ENCODE peak calls at places on chromosomes 2 and 18, in four cellular contexts. One of them, this sample, is unnamed.

GRCh38 chr2:207884127-207884526 is 114.4 kb upstream of the FZD5 start:
- DNase-seq in HFFc6: no peak
- DNase-seq in activated CD8-positive, alpha-beta memory T cell treated with anti-CD3 and anti-CD28 coated beads, Interleukin-2, amount 50 U/mL, for 4 hours: no peak
- DNase-seq in OCI-LY7: no peak
- DNase-seq in this sample: no peak

GRCh38 chr2:68465081-68465916 is 1.8 kb downstream of the FBXO48 start:
- DNase-seq in HFFc6: peak
- DNase-seq in activated CD8-positive, alpha-beta memory T cell treated with anti-CD3 and anti-CD28 coated beads, Interleukin-2, amount 50 U/mL, for 4 hours: no peak
- DNase-seq in OCI-LY7: no peak
- DNase-seq in this sample: no peak

GRCh38 chr2:133885847-133886246 is 317.6 kb upstream of the NCKAP5 start:
- DNase-seq in HFFc6: peak
- DNase-seq in activated CD8-positive, alpha-beta memory T cell treated with anti-CD3 and anti-CD28 coated beads, Interleukin-2, amount 50 U/mL, for 4 hours: no peak
- DNase-seq in OCI-LY7: no peak
- DNase-seq in this sample: no peak

GRCh38 chr2:197504000-197504399 is 3.8 kb downstream of the HSPE1 start:
- DNase-seq in HFFc6: no peak
- DNase-seq in activated CD8-positive, alpha-beta memory T cell treated with anti-CD3 and anti-CD28 coated beads, Interleukin-2, amount 50 U/mL, for 4 hours: no peak
- DNase-seq in OCI-LY7: no peak
- DNase-seq in this sample: no peak

GRCh38 chr2:17606851-17607250 is 66.4 kb downstream of the VSNL1 start:
- DNase-seq in HFFc6: no peak
- DNase-seq in activated CD8-positive, alpha-beta memory T cell treated with anti-CD3 and anti-CD28 coated beads, Interleukin-2, amount 50 U/mL, for 4 hours: no peak
- DNase-seq in OCI-LY7: no peak
- DNase-seq in this sample: no peak

GRCh38 chr2:225637199-225637598 is 237.7 kb downstream of the NYAP2 start:
- DNase-seq in HFFc6: no peak
- DNase-seq in activated CD8-positive, alpha-beta memory T cell treated with anti-CD3 and anti-CD28 coated beads, Interleukin-2, amount 50 U/mL, for 4 hours: no peak
- DNase-seq in OCI-LY7: no peak
- DNase-seq in this sample: no peak

GRCh38 chr2:20565623-20566236 is 85.2 kb downstream of the HS1BP3 start:
- DNase-seq in HFFc6: no peak
- DNase-seq in activated CD8-positive, alpha-beta memory T cell treated with anti-CD3 and anti-CD28 coated beads, Interleukin-2, amount 50 U/mL, for 4 hours: no peak
- DNase-seq in OCI-LY7: no peak
- DNase-seq in this sample: no peak

GRCh38 chr18:2881490-2882195 is 34.8 kb downstream of the EMILIN2 start:
- DNase-seq in HFFc6: peak
- DNase-seq in activated CD8-positive, alpha-beta memory T cell treated with anti-CD3 and anti-CD28 coated beads, Interleukin-2, amount 50 U/mL, for 4 hours: no peak
- DNase-seq in OCI-LY7: peak
- DNase-seq in this sample: no peak

GRCh38 chr18:33115476-33115875 is 325.0 kb downstream of the CCDC178 start:
- DNase-seq in HFFc6: no peak
- DNase-seq in activated CD8-positive, alpha-beta memory T cell treated with anti-CD3 and anti-CD28 coated beads, Interleukin-2, amount 50 U/mL, for 4 hours: no peak
- DNase-seq in OCI-LY7: no peak
- DNase-seq in this sample: no peak

GRCh38 chr2:101185085-101185484 is 33.9 kb upstream of the TBC1D8 start:
- DNase-seq in HFFc6: no peak
- DNase-seq in activated CD8-positive, alpha-beta memory T cell treated with anti-CD3 and anti-CD28 coated beads, Interleukin-2, amount 50 U/mL, for 4 hours: no peak
- DNase-seq in OCI-LY7: no peak
- DNase-seq in this sample: no peak

GRCh38 chr18:37660658-37661057 is 95.1 kb upstream of the CELF4 start:
- DNase-seq in HFFc6: no peak
- DNase-seq in activated CD8-positive, alpha-beta memory T cell treated with anti-CD3 and anti-CD28 coated beads, Interleukin-2, amount 50 U/mL, for 4 hours: no peak
- DNase-seq in OCI-LY7: no peak
- DNase-seq in this sample: no peak

GRCh38 chr18:5106730-5107129 is 90.3 kb downstream of the AKAIN1 start:
- DNase-seq in HFFc6: no peak
- DNase-seq in activated CD8-positive, alpha-beta memory T cell treated with anti-CD3 and anti-CD28 coated beads, Interleukin-2, amount 50 U/mL, for 4 hours: no peak
- DNase-seq in OCI-LY7: peak
- DNase-seq in this sample: peak

GRCh38 chr2:174403628-174404027 is 8.1 kb downstream of the SCRN3 start:
- DNase-seq in HFFc6: no peak
- DNase-seq in activated CD8-positive, alpha-beta memory T cell treated with anti-CD3 and anti-CD28 coated beads, Interleukin-2, amount 50 U/mL, for 4 hours: no peak
- DNase-seq in OCI-LY7: no peak
- DNase-seq in this sample: no peak

GRCh38 chr2:108182489-108182888 is 57.3 kb upstream of the SULT1C3 start:
- DNase-seq in HFFc6: peak
- DNase-seq in activated CD8-positive, alpha-beta memory T cell treated with anti-CD3 and anti-CD28 coated beads, Interleukin-2, amount 50 U/mL, for 4 hours: no peak
- DNase-seq in OCI-LY7: no peak
- DNase-seq in this sample: peak

GRCh38 chr2:54763636-54764291 is 40.3 kb downstream of the EML6 start:
- DNase-seq in HFFc6: no peak
- DNase-seq in activated CD8-positive, alpha-beta memory T cell treated with anti-CD3 and anti-CD28 coated beads, Interleukin-2, amount 50 U/mL, for 4 hours: no peak
- DNase-seq in OCI-LY7: peak
- DNase-seq in this sample: peak